ENCODE peak calls at places on chromosome 9, in five cellular contexts. A is endothelial cell of umbilical vein, K is A549, T is HepG2, L is GM12878. X is an unnamed sample.

GRCh38 chr9:85420750-85421149 is 321.0 kb downstream of the AGTPBP1 start:
- DNase-seq in A (no peak), K (no peak), T (no peak), L (no peak), X (no peak)

GRCh38 chr9:113993838-113994540 is 84.1 kb downstream of the AMBP start:
- DNase-seq in A (peak), K (no peak), T (no peak), L (no peak), X (no peak)

GRCh38 chr9:88396836-88397577 is 8.8 kb downstream of the SPIN1 start:
- DNase-seq in A (peak), K (no peak), T (no peak), L (no peak), X (no peak)

GRCh38 chr9:88992556-88992955 is 1.3 kb downstream of the S1PR3 start:
- DNase-seq in A (peak), K (no peak), T (no peak), L (no peak), X (no peak)

GRCh38 chr9:14400658-14400995 is 86.7 kb upstream of the NFIB start:
- DNase-seq in A (peak), K (peak), T (peak), L (no peak), X (peak)

GRCh38 chr9:88809371-88809770 is 181.9 kb upstream of the S1PR3 start:
- DNase-seq in A (peak), K (no peak), T (no peak), L (no peak), X (peak)

GRCh38 chr9:114250235-114250568 is 72.7 kb upstream of the ORM1 start:
- DNase-seq in A (no peak), K (no peak), T (no peak), L (no peak), X (no peak)

GRCh38 chr9:30995951-30996738 is 1388.3 kb upstream of the ACO1 start:
- DNase-seq in A (no peak), K (no peak), T (peak), L (no peak), X (no peak)

GRCh38 chr9:122806661-122807060 is 6.7 kb downstream of the OR1K1 start:
- DNase-seq in A (no peak), K (no peak), T (no peak), L (no peak), X (peak)

GRCh38 chr9:86591472-86591871 is 237.3 kb upstream of the TUT7 start:
- DNase-seq in A (no peak), K (no peak), T (no peak), L (no peak), X (no peak)

GRCh38 chr9:135147473-135147805 is 60.0 kb downstream of the OLFM1 start:
- DNase-seq in A (no peak), K (no peak), T (no peak), L (no peak), X (no peak)

GRCh38 chr9:128153947-128154695 is 4.9 kb downstream of the LCN2 start:
- DNase-seq in A (no peak), K (no peak), T (no peak), L (no peak), X (no peak)

GRCh38 chr9:69143291-69143690 is 30.8 kb upstream of the TJP2 start:
- DNase-seq in A (peak), K (no peak), T (no peak), L (no peak), X (no peak)

GRCh38 chr9:12861035-12861434 is 86.2 kb downstream of the LURAP1L start:
- DNase-seq in A (no peak), K (no peak), T (no peak), L (no peak), X (no peak)

GRCh38 chr9:136626740-136627642 is 35.7 kb upstream of the EGFL7 start:
- DNase-seq in A (no peak), K (peak), T (peak), L (no peak), X (no peak)

GRCh38 chr9:88972401-88972800 is 18.9 kb upstream of the S1PR3 start:
- DNase-seq in A (no peak), K (no peak), T (no peak), L (no peak), X (no peak)

GRCh38 chr9:75712690-75713089 is 177.8 kb upstream of the PCSK5 start:
- DNase-seq in A (no peak), K (no peak), T (no peak), L (no peak), X (no peak)

GRCh38 chr9:76162751-76163500 is 231.3 kb downstream of the RFK start:
- DNase-seq in A (no peak), K (no peak), T (no peak), L (no peak), X (no peak)

GRCh38 chr9:93955356-93956182 is 414 bp upstream of the BARX1 start:
- DNase-seq in A (no peak), K (peak), T (no peak), L (no peak), X (no peak)

GRCh38 chr9:90029996-90030395 is 425.2 kb downstream of the GADD45G start:
- DNase-seq in A (no peak), K (no peak), T (no peak), L (no peak), X (no peak)

GRCh38 chr9:20197976-20198685 is 409.3 kb upstream of the SLC24A2 start:
- DNase-seq in A (no peak), K (no peak), T (no peak), L (no peak), X (no peak)

GRCh38 chr9:21031091-21031817 is at the start of gene HACD4:
- DNase-seq in A (peak), K (peak), T (no peak), L (peak), X (no peak)

GRCh38 chr9:93827545-93828330 is 127.4 kb downstream of the BARX1 start:
- DNase-seq in A (peak), K (peak), T (peak), L (no peak), X (peak)

GRCh38 chr9:130181645-130182044 is 9.4 kb downstream of the NCS1 start:
- DNase-seq in A (no peak), K (no peak), T (no peak), L (no peak), X (no peak)

GRCh38 chr9:129237195-129237611 is 59.1 kb upstream of the IER5L start:
- DNase-seq in A (peak), K (peak), T (no peak), L (no peak), X (peak)

GRCh38 chr9:89781838-89782237 is 177.0 kb downstream of the GADD45G start:
- DNase-seq in A (no peak), K (no peak), T (no peak), L (peak), X (no peak)

GRCh38 chr9:92968081-92968480 is 20.8 kb downstream of the FGD3 start:
- DNase-seq in A (no peak), K (no peak), T (no peak), L (no peak), X (no peak)

GRCh38 chr9:23563497-23563896 is 262.5 kb downstream of the ELAVL2 start:
- DNase-seq in A (no peak), K (no peak), T (no peak), L (no peak), X (no peak)

GRCh38 chr9:136990233-136990911 is 1.9 kb upstream of the PAXX start:
- DNase-seq in A (no peak), K (no peak), T (peak), L (no peak), X (no peak)

GRCh38 chr9:69895185-69895584 is 74.6 kb downstream of the CFAP95 start:
- DNase-seq in A (no peak), K (no peak), T (no peak), L (no peak), X (no peak)

GRCh38 chr9:115261656-115262081 is 143.7 kb upstream of the TNC start:
- DNase-seq in A (no peak), K (peak), T (no peak), L (no peak), X (no peak)

GRCh38 chr9:35675732-35676392 is 2.1 kb downstream of the CA9 start:
- DNase-seq in A (peak), K (no peak), T (no peak), L (no peak), X (no peak)

GRCh38 chr9:36332006-36332405 is 68.1 kb downstream of the RNF38 start:
- DNase-seq in A (no peak), K (no peak), T (no peak), L (no peak), X (no peak)

GRCh38 chr9:12702160-12702758 is 9.1 kb downstream of the TYRP1 start:
- DNase-seq in A (peak), K (peak), T (peak), L (no peak), X (no peak)

GRCh38 chr9:72315089-72315509 is 49.9 kb downstream of the ZFAND5 start:
- DNase-seq in A (peak), K (peak), T (no peak), L (no peak), X (no peak)

GRCh38 chr9:94869415-94869838 is 142.9 kb downstream of the AOPEP start:
- DNase-seq in A (peak), K (no peak), T (no peak), L (no peak), X (no peak)

GRCh38 chr9:98365227-98365669 is 109.8 kb upstream of the TBC1D2 start:
- DNase-seq in A (peak), K (no peak), T (peak), L (no peak), X (peak)

GRCh38 chr9:18487620-18488019 is 13.7 kb downstream of the ADAMTSL1 start:
- DNase-seq in A (no peak), K (no peak), T (no peak), L (no peak), X (no peak)

GRCh38 chr9:18492612-18493011 is 18.7 kb downstream of the ADAMTSL1 start:
- DNase-seq in A (peak), K (no peak), T (no peak), L (no peak), X (no peak)

GRCh38 chr9:18489861-18490260 is 15.9 kb downstream of the ADAMTSL1 start:
- DNase-seq in A (peak), K (no peak), T (no peak), L (no peak), X (no peak)

GRCh38 chr9:18493361-18494015 is 19.5 kb downstream of the ADAMTSL1 start:
- DNase-seq in A (peak), K (no peak), T (no peak), L (no peak), X (no peak)

GRCh38 chr9:18490591-18491370 is 16.8 kb downstream of the ADAMTSL1 start:
- DNase-seq in A (peak), K (no peak), T (no peak), L (no peak), X (no peak)
- TF ChIP-seq MYC in A (no peak), K (no peak), T (no peak), L (no peak), X (no peak)

GRCh38 chr9:125493861-125494554 is 213.0 kb downstream of the MAPKAP1 start:
- DNase-seq in A (no peak), K (no peak), T (no peak), L (no peak), X (no peak)

GRCh38 chr9:125496313-125496838 is 210.6 kb downstream of the MAPKAP1 start:
- DNase-seq in A (no peak), K (no peak), T (no peak), L (no peak), X (no peak)

GRCh38 chr9:125493384-125493783 is 213.6 kb downstream of the MAPKAP1 start:
- DNase-seq in A (no peak), K (no peak), T (peak), L (no peak), X (no peak)

GRCh38 chr9:125494555-125494920 is 212.5 kb downstream of the MAPKAP1 start:
- DNase-seq in A (no peak), K (no peak), T (no peak), L (no peak), X (no peak)

DNA sequence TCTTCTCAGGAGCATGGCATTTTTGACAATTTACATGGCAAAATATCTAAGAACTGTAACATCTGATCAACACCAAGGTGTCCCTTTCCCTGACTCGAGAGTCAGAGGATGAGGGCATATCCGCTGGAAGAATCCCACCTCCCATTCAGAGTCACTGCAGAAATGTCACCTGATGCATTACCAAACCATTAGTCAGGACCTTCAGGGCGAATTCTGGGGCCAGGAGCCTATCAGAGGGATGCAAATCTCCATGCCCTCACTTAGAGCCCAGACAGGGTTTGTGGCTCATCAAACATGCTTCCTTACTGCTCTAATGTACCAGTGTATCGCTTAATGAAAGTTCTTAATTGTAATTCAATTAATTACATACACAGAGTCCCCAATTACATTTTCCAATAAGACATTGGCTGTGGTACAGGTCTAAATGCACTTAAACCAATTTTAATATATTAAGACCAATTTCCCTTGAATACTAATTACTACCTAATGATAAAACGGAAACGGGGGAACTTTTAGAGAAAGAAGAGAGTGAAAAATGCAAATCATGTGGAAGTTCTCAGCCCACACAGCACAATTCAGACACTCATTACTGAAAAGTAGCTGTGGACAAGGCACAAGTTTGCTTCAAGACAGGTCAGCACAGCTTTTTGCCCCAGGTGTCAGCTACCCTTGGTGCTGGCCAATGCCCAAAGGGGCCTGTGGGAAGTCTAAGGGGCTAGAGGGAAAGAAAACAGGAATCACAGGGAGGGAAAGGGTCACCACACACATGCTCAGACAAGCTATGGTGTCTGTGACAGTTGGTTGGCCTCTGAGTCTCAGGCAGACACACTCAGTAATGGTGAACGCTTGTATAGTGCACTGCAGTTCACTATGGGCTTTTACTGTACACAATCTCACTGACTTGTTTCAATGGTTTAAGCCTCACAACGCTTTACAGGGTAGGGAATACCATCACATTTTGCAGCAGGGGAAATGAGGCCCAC is 211.6 kb downstream of the MAPKAP1 start:
- DNase-seq in A (no peak), K (peak), T (no peak), L (peak), X (no peak)
- H3K4me2 ChIP-seq in A (no peak), K (peak), T (no peak), L (peak), X (no peak)

DNA sequence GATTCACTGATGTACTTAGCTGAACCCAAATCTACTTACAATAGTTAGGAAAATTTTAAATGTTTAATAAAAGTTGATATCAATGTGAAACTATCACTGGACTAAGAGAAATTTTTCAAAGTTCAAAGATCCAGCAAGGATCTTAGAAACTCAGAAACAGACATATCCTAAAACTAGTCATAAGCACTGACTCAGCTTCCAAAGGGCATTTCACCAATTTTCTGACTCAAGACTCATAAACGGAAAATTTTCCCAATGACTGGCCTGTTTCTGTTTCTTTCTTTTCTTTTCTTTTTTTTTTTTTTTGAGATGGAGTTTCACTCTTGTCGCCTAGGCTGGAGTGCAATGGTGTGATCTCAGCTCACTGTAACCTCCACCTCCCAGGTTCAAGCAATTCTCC is 66.6 kb downstream of the CDC14B start:
- DNase-seq in A (no peak), K (no peak), T (no peak), L (no peak), X (no peak)
- TF ChIP-seq MYC in A (no peak), K (no peak), T (no peak), L (no peak), X (no peak)

DNA sequence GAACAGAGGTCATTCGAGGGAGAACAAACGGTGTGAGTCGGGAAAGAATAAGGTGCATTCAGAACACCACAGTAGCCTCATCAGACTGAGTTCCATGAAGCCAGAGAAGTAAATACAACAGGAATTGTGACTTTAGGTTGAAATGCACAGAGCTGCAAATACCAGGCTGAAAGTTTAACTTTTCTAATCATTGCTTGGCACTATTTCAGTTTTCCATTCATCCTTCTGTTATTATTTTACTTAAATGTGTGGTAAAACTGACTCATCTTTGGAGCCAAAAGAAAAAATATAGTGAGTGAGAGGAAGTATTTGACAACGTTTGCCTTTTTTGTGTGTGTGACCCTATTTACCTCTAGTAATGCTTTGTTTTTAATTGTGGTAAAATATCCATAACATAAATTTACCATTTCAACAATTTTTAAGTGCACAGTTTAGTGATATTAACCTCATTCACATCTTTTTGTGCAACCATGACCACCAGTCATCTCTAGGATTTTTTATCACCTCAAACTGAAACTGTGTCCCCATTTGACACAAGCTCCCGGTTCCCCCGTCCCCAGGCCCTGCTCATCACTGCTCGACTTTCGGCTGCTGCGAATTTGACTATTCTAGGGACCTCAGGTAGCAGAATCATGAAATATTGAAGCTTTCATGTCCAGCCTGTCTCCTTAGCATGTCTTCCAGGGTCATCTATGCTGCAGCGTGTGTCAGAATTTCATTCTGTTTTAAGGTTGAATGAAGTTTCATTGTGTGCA is 166.7 kb downstream of the HSD17B3 start:
- DNase-seq in A (peak), K (no peak), T (no peak), L (no peak), X (no peak)
- H3K4me2 ChIP-seq in A (no peak), K (no peak), T (peak), L (peak), X (no peak)

GRCh38 chr9:131422241-131422792 is 28.4 kb downstream of the PRRC2B start:
- DNase-seq in A (peak), K (no peak), T (no peak), L (no peak), X (no peak)
- TF ChIP-seq MYC in A (no peak), K (no peak), T (no peak), L (no peak), X (no peak)

X was measured in K562.